ENCODE peak calls at places on chromosome 20, in five cellular contexts. One of them, this sample, is unnamed.

GRCh38 chr20:54510546-54511129 is 35.2 kb downstream of the DOK5 start:
- DNase-seq in K562: no peak
- DNase-seq in HCT116: no peak
- DNase-seq in HepG2: no peak
- DNase-seq in H1: peak; percentile 51
- DNase-seq in this sample: no peak

GRCh38 chr20:6489361-6490154 is 277.9 kb upstream of the BMP2 start:
- DNase-seq in K562: no peak
- DNase-seq in HCT116: no peak
- DNase-seq in HepG2: peak; percentile 86
- DNase-seq in H1: no peak
- DNase-seq in this sample: no peak

GRCh38 chr20:7155282-7155681 is 387.8 kb downstream of the BMP2 start:
- DNase-seq in K562: no peak
- DNase-seq in HCT116: no peak
- DNase-seq in HepG2: no peak
- DNase-seq in H1: no peak
- DNase-seq in this sample: no peak

GRCh38 chr20:17456226-17456625 is 75.0 kb downstream of the BFSP1 start:
- DNase-seq in K562: no peak
- DNase-seq in HCT116: no peak
- DNase-seq in HepG2: no peak
- DNase-seq in H1: no peak
- DNase-seq in this sample: no peak

GRCh38 chr20:2527762-2528161 is 8.6 kb upstream of the TMC2 start:
- DNase-seq in K562: no peak
- DNase-seq in HCT116: no peak
- DNase-seq in HepG2: no peak
- DNase-seq in H1: no peak
- DNase-seq in this sample: no peak

GRCh38 chr20:57434390-57434700 is 43.1 kb downstream of the RBM38 start:
- DNase-seq in K562: no peak
- DNase-seq in HCT116: no peak
- DNase-seq in HepG2: no peak
- DNase-seq in H1: no peak
- DNase-seq in this sample: no peak

GRCh38 chr20:44496976-44497375 is 21.3 kb downstream of the TTPAL start:
- DNase-seq in K562: no peak
- DNase-seq in HCT116: peak; percentile 39
- DNase-seq in HepG2: no peak
- DNase-seq in H1: no peak
- DNase-seq in this sample: no peak

GRCh38 chr20:438581-439469 is 23.5 kb downstream of the TBC1D20 start:
- DNase-seq in K562: no peak
- DNase-seq in HCT116: no peak
- DNase-seq in HepG2: no peak
- DNase-seq in H1: no peak
- DNase-seq in this sample: no peak

GRCh38 chr20:62227977-62228958 is 8.2 kb upstream of the HRH3 start:
- DNase-seq in K562: peak; percentile 54
- DNase-seq in HCT116: no peak
- DNase-seq in HepG2: peak; percentile 46
- DNase-seq in H1: no peak
- DNase-seq in this sample: peak; percentile 95

GRCh38 chr20:7137395-7138151 is 370.1 kb downstream of the BMP2 start:
- DNase-seq in K562: no peak
- DNase-seq in HCT116: no peak
- DNase-seq in HepG2: no peak
- DNase-seq in H1: no peak
- DNase-seq in this sample: no peak

GRCh38 chr20:35902545-35902941 is 51.8 kb downstream of the SCAND1 start:
- DNase-seq in K562: peak; percentile 19
- DNase-seq in HCT116: no peak
- DNase-seq in HepG2: no peak
- DNase-seq in H1: no peak
- DNase-seq in this sample: peak; percentile 37

GRCh38 chr20:35903843-35904242 is 50.5 kb downstream of the SCAND1 start:
- DNase-seq in K562: peak; percentile 23
- DNase-seq in HCT116: no peak
- DNase-seq in HepG2: no peak
- DNase-seq in H1: no peak
- DNase-seq in this sample: no peak

GRCh38 chr20:35899064-35899463 is 55.2 kb downstream of the SCAND1 start:
- DNase-seq in K562: no peak
- DNase-seq in HCT116: no peak
- DNase-seq in HepG2: no peak
- DNase-seq in H1: no peak
- DNase-seq in this sample: no peak

GRCh38 chr20:35904982-35905663 is 49.2 kb downstream of the SCAND1 start:
- DNase-seq in K562: no peak
- DNase-seq in HCT116: no peak
- DNase-seq in HepG2: no peak
- DNase-seq in H1: no peak
- DNase-seq in this sample: no peak

GRCh38 chr20:35901678-35902544 is 52.4 kb downstream of the SCAND1 start:
- DNase-seq in K562: peak; percentile 52
- DNase-seq in HCT116: peak; percentile 23
- DNase-seq in HepG2: peak; percentile 33
- DNase-seq in H1: no peak
- DNase-seq in this sample: no peak
- TF ChIP-seq JUND in K562: peak; percentile 81
- TF ChIP-seq JUND in HCT116: peak; percentile 43
- TF ChIP-seq JUND in HepG2: no peak
- TF ChIP-seq JUND in H1: no peak
- TF ChIP-seq JUND in this sample: no peak

GRCh38 chr20:20791664-20792568 is 79.5 kb upstream of the RALGAPA2 start:
- DNase-seq in K562: no peak
- DNase-seq in HCT116: no peak
- DNase-seq in HepG2: no peak
- DNase-seq in H1: no peak
- DNase-seq in this sample: no peak
- TF ChIP-seq JUND in K562: no peak
- TF ChIP-seq JUND in HCT116: no peak
- TF ChIP-seq JUND in HepG2: no peak
- TF ChIP-seq JUND in H1: no peak
- TF ChIP-seq JUND in this sample: no peak

GRCh38 chr20:64039293-64040160 is 3.5 kb downstream of the C20orf204 start:
- DNase-seq in K562: peak; percentile 28
- DNase-seq in HCT116: no peak
- DNase-seq in HepG2: no peak
- DNase-seq in H1: no peak
- DNase-seq in this sample: no peak
- TF ChIP-seq JUND in K562: no peak
- TF ChIP-seq JUND in HCT116: no peak
- TF ChIP-seq JUND in HepG2: no peak
- TF ChIP-seq JUND in H1: no peak
- TF ChIP-seq JUND in this sample: no peak

DNA sequence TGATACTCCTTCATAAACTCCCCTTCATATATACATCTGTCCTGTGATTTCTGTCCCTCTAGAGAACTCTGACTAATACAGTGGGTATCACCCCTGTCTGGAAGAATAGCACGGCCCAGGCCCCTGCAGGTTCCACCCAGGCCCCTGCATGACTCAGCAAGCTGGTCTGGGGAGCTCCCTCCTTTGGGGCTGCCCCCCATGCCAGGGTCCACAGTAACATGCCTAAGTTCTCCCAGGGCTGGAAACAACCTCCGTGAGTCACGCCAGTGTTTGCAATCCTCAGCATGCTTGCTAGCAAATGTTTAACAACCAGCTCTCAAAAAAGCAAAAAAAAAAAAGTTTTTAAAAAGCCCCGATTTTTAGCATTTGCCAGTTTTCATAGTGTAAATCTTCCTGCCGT is 134.3 kb upstream of the CDH4 start:
- DNase-seq in K562: no peak
- DNase-seq in HCT116: no peak
- DNase-seq in HepG2: no peak
- DNase-seq in H1: no peak
- DNase-seq in this sample: no peak
- TF ChIP-seq JUND in K562: no peak
- TF ChIP-seq JUND in HCT116: no peak
- TF ChIP-seq JUND in HepG2: no peak
- TF ChIP-seq JUND in H1: no peak
- TF ChIP-seq JUND in this sample: no peak

DNA sequence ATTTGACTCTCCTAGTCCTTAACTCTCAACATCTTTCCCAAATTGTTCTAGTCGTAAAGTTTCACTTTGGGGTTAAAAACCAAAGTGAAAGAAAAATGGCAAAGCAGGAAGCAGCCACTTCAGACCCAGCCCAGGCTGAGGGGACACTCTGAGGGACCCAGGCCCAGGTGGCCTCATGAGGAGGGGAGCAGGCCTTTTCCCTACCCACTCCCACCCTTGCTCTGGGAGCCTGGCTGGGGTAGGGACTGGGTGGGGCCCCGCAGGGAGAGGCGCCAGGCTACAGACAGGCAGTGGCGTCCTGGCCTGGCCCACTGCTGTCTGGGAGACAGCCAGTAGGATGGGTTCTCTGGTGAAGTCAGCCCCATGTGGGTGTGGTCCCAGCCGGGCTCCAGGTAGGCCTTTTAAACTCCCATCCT is 68.7 kb upstream of the MYL9 start:
- DNase-seq in K562: peak; percentile 79
- DNase-seq in HCT116: peak; percentile 52
- DNase-seq in HepG2: no peak
- DNase-seq in H1: peak; percentile 73
- DNase-seq in this sample: peak; percentile 82
- TF ChIP-seq JUND in K562: no peak
- TF ChIP-seq JUND in HCT116: no peak
- TF ChIP-seq JUND in HepG2: no peak
- TF ChIP-seq JUND in H1: no peak
- TF ChIP-seq JUND in this sample: no peak

DNA sequence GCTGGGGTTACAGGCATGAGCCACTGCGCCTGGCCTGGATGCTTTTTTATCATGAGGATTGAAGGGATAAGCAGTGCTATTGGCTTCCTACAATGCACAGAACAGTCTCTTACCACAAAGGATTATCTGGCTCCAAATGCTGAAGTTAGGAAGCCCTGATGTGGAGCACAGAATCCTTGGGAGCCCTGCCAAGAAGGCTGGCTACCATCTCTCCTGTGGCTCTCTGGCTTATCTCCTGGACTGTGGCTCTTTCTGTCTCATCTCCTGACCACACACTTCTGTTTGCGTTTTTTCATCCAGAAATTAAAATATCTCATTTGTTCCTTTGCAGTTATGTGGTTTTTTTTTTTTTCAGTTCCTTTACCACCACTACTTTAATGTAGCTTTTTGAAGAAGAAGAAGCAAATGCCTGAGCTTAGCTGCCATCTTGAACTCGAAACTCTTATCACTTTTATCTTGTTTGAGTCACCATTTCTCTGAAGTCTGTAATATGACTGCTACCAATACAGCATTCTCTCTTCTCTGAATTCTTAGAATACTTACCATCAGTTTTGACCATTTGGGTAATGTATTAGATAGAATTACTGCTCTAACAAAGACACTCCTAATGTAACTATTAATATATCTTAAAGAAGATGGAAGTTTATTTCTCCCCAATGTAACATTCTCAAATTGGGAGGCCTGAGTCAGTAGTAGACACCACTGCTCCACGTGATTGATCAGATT is 1044.7 kb downstream of the KIF16B start:
- DNase-seq in K562: no peak
- DNase-seq in HCT116: no peak
- DNase-seq in HepG2: no peak
- DNase-seq in H1: no peak
- DNase-seq in this sample: no peak
- TF ChIP-seq JUND in K562: no peak
- TF ChIP-seq JUND in HCT116: no peak
- TF ChIP-seq JUND in HepG2: no peak
- TF ChIP-seq JUND in H1: no peak
- TF ChIP-seq JUND in this sample: no peak

GRCh38 chr20:63643499-63643898 is 9.7 kb downstream of the STMN3 start:
- DNase-seq in K562: no peak
- DNase-seq in HCT116: no peak
- DNase-seq in HepG2: no peak
- DNase-seq in H1: no peak
- DNase-seq in this sample: no peak

GRCh38 chr20:63642518-63643247 is 10.5 kb downstream of the STMN3 start:
- DNase-seq in K562: no peak
- DNase-seq in HCT116: no peak
- DNase-seq in HepG2: no peak
- DNase-seq in H1: peak; percentile 67
- DNase-seq in this sample: peak; percentile 71

GRCh38 chr20:63643966-63644365 is 9.3 kb downstream of the STMN3 start:
- DNase-seq in K562: no peak
- DNase-seq in HCT116: no peak
- DNase-seq in HepG2: no peak
- DNase-seq in H1: no peak
- DNase-seq in this sample: no peak

GRCh38 chr20:63648190-63648589 is 5.0 kb downstream of the STMN3 start:
- DNase-seq in K562: peak; percentile 64
- DNase-seq in HCT116: no peak
- DNase-seq in HepG2: no peak
- DNase-seq in H1: no peak
- DNase-seq in this sample: no peak

GRCh38 chr20:63645218-63645617 is 8.0 kb downstream of the STMN3 start:
- DNase-seq in K562: no peak
- DNase-seq in HCT116: no peak
- DNase-seq in HepG2: no peak
- DNase-seq in H1: no peak
- DNase-seq in this sample: no peak
- TF ChIP-seq JUND in K562: no peak
- TF ChIP-seq JUND in HCT116: no peak
- TF ChIP-seq JUND in HepG2: no peak
- TF ChIP-seq JUND in H1: no peak
- TF ChIP-seq JUND in this sample: no peak

GRCh38 chr20:25247100-25247665 is 702 bp upstream of the PYGB start:
- DNase-seq in K562: peak; percentile 32
- DNase-seq in HCT116: peak; percentile 37
- DNase-seq in HepG2: peak; percentile 82
- DNase-seq in H1: peak; percentile 86
- DNase-seq in this sample: peak; percentile 70
- TF ChIP-seq JUND in K562: no peak
- TF ChIP-seq JUND in HCT116: no peak
- TF ChIP-seq JUND in HepG2: no peak
- TF ChIP-seq JUND in H1: no peak
- TF ChIP-seq JUND in this sample: no peak

DNA sequence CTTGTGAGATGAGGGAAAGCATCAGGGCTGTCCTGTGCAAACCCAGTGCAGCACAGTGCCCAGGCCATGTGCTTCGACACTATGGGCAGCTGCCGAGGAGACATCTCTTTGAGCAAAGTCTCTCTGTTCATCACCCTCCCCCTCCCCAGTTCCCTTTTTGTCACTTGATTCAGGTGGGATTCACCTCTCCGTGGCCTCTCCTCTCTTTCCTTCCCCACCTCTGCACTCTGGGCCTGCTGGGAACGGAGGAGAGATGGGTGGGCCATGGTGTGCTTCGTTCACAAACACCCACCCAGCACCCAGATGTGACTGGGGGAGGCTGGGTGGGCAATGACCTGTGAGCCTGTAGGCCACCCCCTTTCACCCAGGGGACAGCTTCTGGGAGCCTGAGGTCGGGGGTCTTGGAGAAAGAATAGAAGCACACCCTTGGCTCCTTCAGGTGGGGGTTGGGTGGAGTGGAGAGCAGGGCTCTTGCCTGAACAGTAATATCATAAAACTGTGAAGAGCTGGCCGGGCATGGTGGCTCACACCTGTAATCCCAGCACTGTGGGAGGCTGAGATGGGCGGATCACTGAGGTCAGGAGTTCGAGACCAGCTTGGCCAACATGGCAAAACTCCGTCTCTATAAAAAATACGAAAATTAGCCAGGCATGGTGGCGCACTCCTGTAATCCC is 33.5 kb upstream of the DLGAP4 start:
- DNase-seq in K562: no peak
- DNase-seq in HCT116: no peak
- DNase-seq in HepG2: no peak
- DNase-seq in H1: peak; percentile 39
- DNase-seq in this sample: no peak
- TF ChIP-seq JUND in K562: no peak
- TF ChIP-seq JUND in HCT116: no peak
- TF ChIP-seq JUND in HepG2: no peak
- TF ChIP-seq JUND in H1: no peak
- TF ChIP-seq JUND in this sample: no peak

GRCh38 chr20:5357942-5358341 is 41.2 kb upstream of the PROKR2 start:
- DNase-seq in K562: no peak
- DNase-seq in HCT116: no peak
- DNase-seq in HepG2: no peak
- DNase-seq in H1: no peak
- DNase-seq in this sample: no peak
- TF ChIP-seq JUND in K562: no peak
- TF ChIP-seq JUND in HCT116: no peak
- TF ChIP-seq JUND in HepG2: no peak
- TF ChIP-seq JUND in H1: no peak
- TF ChIP-seq JUND in this sample: no peak

This sample was measured in T47D.